ENCODE peak calls at places on chromosomes 11 and 22, in nine cellular contexts. One of them, this sample, is unnamed.

GRCh38 chr11:30107899-30108298 is 91.1 kb upstream of the KCNA4 start:
- DNase-seq in stimulated activated CD4-positive, alpha-beta T cell treated with anti-CD3 and anti-CD28 coated beads, Interleukin-2, amount 100 ng/mL, for 48 hours: no peak
- DNase-seq in colonic mucosa: no peak
- DNase-seq in spleen: no peak
- DNase-seq in fibroblast of lung: peak
- DNase-seq in sigmoid colon: no peak
- DNase-seq in CD8-positive, alpha-beta T cell: no peak
- DNase-seq in activated CD4-positive, CD25-positive, alpha-beta regulatory T cell treated with anti-CD3 and anti-CD28 coated beads, Interleukin-2, amount 50 U/mL, for 16 hours: no peak
- DNase-seq in tibial artery: no peak
- DNase-seq in this sample: no peak

GRCh38 chr11:118938491-118939411 is 13.0 kb upstream of the BCL9L start:
- DNase-seq in stimulated activated CD4-positive, alpha-beta T cell treated with anti-CD3 and anti-CD28 coated beads, Interleukin-2, amount 100 ng/mL, for 48 hours: no peak
- DNase-seq in colonic mucosa: no peak
- DNase-seq in spleen: no peak
- DNase-seq in fibroblast of lung: no peak
- DNase-seq in sigmoid colon: no peak
- DNase-seq in CD8-positive, alpha-beta T cell: no peak
- DNase-seq in activated CD4-positive, CD25-positive, alpha-beta regulatory T cell treated with anti-CD3 and anti-CD28 coated beads, Interleukin-2, amount 50 U/mL, for 16 hours: no peak
- DNase-seq in tibial artery: no peak
- DNase-seq in this sample: no peak

GRCh38 chr11:47212938-47213337 is 1.8 kb upstream of the DDB2 start:
- DNase-seq in stimulated activated CD4-positive, alpha-beta T cell treated with anti-CD3 and anti-CD28 coated beads, Interleukin-2, amount 100 ng/mL, for 48 hours: no peak
- DNase-seq in colonic mucosa: peak
- DNase-seq in spleen: no peak
- DNase-seq in fibroblast of lung: no peak
- DNase-seq in sigmoid colon: no peak
- DNase-seq in CD8-positive, alpha-beta T cell: no peak
- DNase-seq in activated CD4-positive, CD25-positive, alpha-beta regulatory T cell treated with anti-CD3 and anti-CD28 coated beads, Interleukin-2, amount 50 U/mL, for 16 hours: no peak
- DNase-seq in tibial artery: no peak
- DNase-seq in this sample: no peak

GRCh38 chr11:110907629-110908028 is 195.4 kb upstream of the ARHGAP20 start:
- DNase-seq in stimulated activated CD4-positive, alpha-beta T cell treated with anti-CD3 and anti-CD28 coated beads, Interleukin-2, amount 100 ng/mL, for 48 hours: no peak
- DNase-seq in colonic mucosa: peak
- DNase-seq in spleen: no peak
- DNase-seq in fibroblast of lung: peak
- DNase-seq in sigmoid colon: no peak
- DNase-seq in CD8-positive, alpha-beta T cell: no peak
- DNase-seq in activated CD4-positive, CD25-positive, alpha-beta regulatory T cell treated with anti-CD3 and anti-CD28 coated beads, Interleukin-2, amount 50 U/mL, for 16 hours: no peak
- DNase-seq in tibial artery: no peak
- DNase-seq in this sample: no peak

GRCh38 chr11:77200869-77201268 is 72.8 kb downstream of the MYO7A start:
- DNase-seq in stimulated activated CD4-positive, alpha-beta T cell treated with anti-CD3 and anti-CD28 coated beads, Interleukin-2, amount 100 ng/mL, for 48 hours: no peak
- DNase-seq in colonic mucosa: no peak
- DNase-seq in spleen: peak
- DNase-seq in fibroblast of lung: no peak
- DNase-seq in sigmoid colon: peak
- DNase-seq in CD8-positive, alpha-beta T cell: no peak
- DNase-seq in activated CD4-positive, CD25-positive, alpha-beta regulatory T cell treated with anti-CD3 and anti-CD28 coated beads, Interleukin-2, amount 50 U/mL, for 16 hours: no peak
- DNase-seq in tibial artery: peak
- DNase-seq in this sample: no peak

GRCh38 chr22:49687333-49687732 is 140.3 kb downstream of the BRD1 start:
- DNase-seq in stimulated activated CD4-positive, alpha-beta T cell treated with anti-CD3 and anti-CD28 coated beads, Interleukin-2, amount 100 ng/mL, for 48 hours: no peak
- DNase-seq in colonic mucosa: no peak
- DNase-seq in spleen: peak
- DNase-seq in fibroblast of lung: no peak
- DNase-seq in sigmoid colon: no peak
- DNase-seq in CD8-positive, alpha-beta T cell: no peak
- DNase-seq in activated CD4-positive, CD25-positive, alpha-beta regulatory T cell treated with anti-CD3 and anti-CD28 coated beads, Interleukin-2, amount 50 U/mL, for 16 hours: no peak
- DNase-seq in tibial artery: no peak
- DNase-seq in this sample: no peak

GRCh38 chr22:28252539-28252938 is 333.5 kb upstream of the PITPNB start:
- DNase-seq in stimulated activated CD4-positive, alpha-beta T cell treated with anti-CD3 and anti-CD28 coated beads, Interleukin-2, amount 100 ng/mL, for 48 hours: no peak
- DNase-seq in colonic mucosa: no peak
- DNase-seq in spleen: no peak
- DNase-seq in fibroblast of lung: no peak
- DNase-seq in sigmoid colon: no peak
- DNase-seq in CD8-positive, alpha-beta T cell: no peak
- DNase-seq in activated CD4-positive, CD25-positive, alpha-beta regulatory T cell treated with anti-CD3 and anti-CD28 coated beads, Interleukin-2, amount 50 U/mL, for 16 hours: no peak
- DNase-seq in tibial artery: no peak
- DNase-seq in this sample: no peak

GRCh38 chr11:115933564-115933963 is 429.3 kb upstream of the CADM1 start:
- DNase-seq in stimulated activated CD4-positive, alpha-beta T cell treated with anti-CD3 and anti-CD28 coated beads, Interleukin-2, amount 100 ng/mL, for 48 hours: no peak
- DNase-seq in colonic mucosa: no peak
- DNase-seq in spleen: no peak
- DNase-seq in fibroblast of lung: no peak
- DNase-seq in sigmoid colon: no peak
- DNase-seq in CD8-positive, alpha-beta T cell: no peak
- DNase-seq in activated CD4-positive, CD25-positive, alpha-beta regulatory T cell treated with anti-CD3 and anti-CD28 coated beads, Interleukin-2, amount 50 U/mL, for 16 hours: no peak
- DNase-seq in tibial artery: no peak
- DNase-seq in this sample: no peak